ENCODE peak calls at places on chromosome 11, in six cellular contexts. I is left ventricle myocardium inferior, U is tibial artery, T is neuronal stem cell, W is body of pancreas, J is heart left ventricle. A is an unnamed sample. For H3K27me3 and H3K4me1, the result is how much of the 10 kb centered on the place peaks cover.

GRCh38 chr11:133810179-133810550 is 35.1 kb downstream of the SPATA19 start:
- DNase-seq in I (no peak), U (no peak), T (no peak), W (no peak), J (no peak), A (no peak)

GRCh38 chr11:103433380-103433779 is 324.2 kb downstream of the DYNC2H1 start:
- DNase-seq in I (no peak), U (no peak), T (no peak), W (no peak), J (no peak), A (no peak)

GRCh38 chr11:60858236-60858635 is 2.5 kb upstream of the PTGDR2 start:
- DNase-seq in I (no peak), U (no peak), T (no peak), W (no peak), J (no peak), A (no peak)

GRCh38 chr11:17208257-17208999 is 642 bp upstream of the PIK3C2A start:
- DNase-seq in I (no peak), U (peak), T (peak), W (peak), J (no peak), A (peak)

GRCh38 chr11:41459602-41460405 is at the start of gene LRRC4C:
- DNase-seq in I (no peak), U (no peak), T (no peak), W (no peak), J (no peak), A (no peak)

GRCh38 chr11:80958414-80958813 is 1517.6 kb upstream of the TENM4 start:
- DNase-seq in I (no peak), U (no peak), T (no peak), W (no peak), J (no peak), A (no peak)

GRCh38 chr11:131859811-131860210 is 489.4 kb downstream of the NTM start:
- DNase-seq in I (no peak), U (no peak), T (no peak), W (no peak), J (no peak), A (no peak)

GRCh38 chr11:64533501-64533900 is 57.5 kb upstream of the SLC22A12 start:
- DNase-seq in I (no peak), U (no peak), T (no peak), W (no peak), J (no peak), A (no peak)

GRCh38 chr11:76566811-76567210 is 103.7 kb downstream of the LRRC32 start:
- DNase-seq in I (no peak), U (no peak), T (no peak), W (no peak), J (no peak), A (no peak)

DNA sequence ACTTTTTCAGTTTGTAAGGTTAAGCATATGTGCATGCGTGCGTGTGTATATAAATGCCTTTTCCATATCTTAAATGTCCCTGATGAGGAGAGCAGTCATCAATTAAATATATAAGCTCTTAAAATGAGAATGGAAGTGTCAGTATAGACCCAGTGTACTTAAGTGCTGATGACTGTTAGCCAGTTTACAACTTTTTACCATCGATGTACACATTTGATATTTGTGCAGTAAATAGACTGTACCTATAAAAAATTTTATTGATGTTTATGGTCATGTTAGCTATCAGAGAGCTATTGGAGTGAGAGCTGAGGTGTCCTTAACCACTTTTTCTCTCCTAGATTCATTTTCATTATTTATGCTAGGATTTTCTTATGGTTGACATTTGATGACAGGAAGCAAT is 45.4 kb downstream of the TRAF6 start:
- DNase-seq in I (no peak), U (no peak), T (no peak), W (no peak), J (no peak), A (no peak)
- H3K27me3 ChIP-seq in I (under half), U (under half), T (under half), W (under half), J (under half), A (under half)

GRCh38 chr11:67419330-67420049 is 4.0 kb downstream of the CARNS1 start:
- DNase-seq in I (no peak), U (no peak), T (no peak), W (no peak), J (no peak), A (no peak)
- H3K4me1 ChIP-seq in I (half or more), U (under half), T (under half), W (half or more), J (half or more), A (under half)

DNA sequence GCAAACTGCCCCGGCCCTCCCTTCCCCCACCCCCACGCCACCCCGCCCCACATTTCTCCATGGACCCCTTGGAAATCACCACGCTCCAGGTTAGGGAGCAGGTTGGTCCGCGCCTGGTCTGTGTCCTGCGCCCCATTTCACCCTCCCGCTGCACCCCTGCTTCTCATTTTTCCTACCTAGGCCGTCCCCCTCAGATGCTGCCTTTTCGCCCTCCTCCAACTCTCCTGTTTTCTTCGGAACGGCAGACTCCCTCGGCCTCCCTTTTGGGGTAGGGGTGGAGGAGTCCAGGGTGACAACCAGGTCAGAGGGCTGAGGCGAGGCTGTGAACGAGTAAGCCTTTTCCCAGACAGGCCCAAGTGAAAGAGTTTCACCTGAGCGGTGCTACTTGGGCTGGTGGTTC is 893 bp upstream of the SCN4B start:
- DNase-seq in I (no peak), U (no peak), T (no peak), W (no peak), J (no peak), A (no peak)
- H3K27me3 ChIP-seq in I (half or more), U (half or more), T (half or more), W (under half), J (under half), A (under half)

DNA sequence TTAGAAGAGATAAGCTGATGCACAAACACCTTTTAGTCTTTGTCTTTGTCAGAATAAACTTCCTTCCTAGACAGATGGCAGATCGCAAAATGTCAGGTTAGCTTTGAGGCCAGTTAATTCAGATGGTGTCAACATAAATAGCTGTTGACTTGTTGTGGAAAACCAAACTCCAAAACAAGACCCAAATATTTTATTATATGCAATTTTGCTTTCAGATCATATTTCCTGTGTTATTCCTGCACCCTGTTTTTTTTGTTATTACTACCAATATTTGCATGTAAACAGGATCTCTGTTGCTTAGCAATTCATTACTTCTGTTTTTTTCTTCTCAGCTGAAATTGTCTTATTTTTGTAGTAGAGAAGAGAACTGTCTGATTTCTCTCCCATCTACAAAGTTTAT is 316.0 kb downstream of the ETS1 start:
- DNase-seq in I (no peak), U (no peak), T (no peak), W (no peak), J (no peak), A (no peak)
- H3K4me1 ChIP-seq in I (under half), U (under half), T (under half), W (under half), J (under half), A (under half)

DNA sequence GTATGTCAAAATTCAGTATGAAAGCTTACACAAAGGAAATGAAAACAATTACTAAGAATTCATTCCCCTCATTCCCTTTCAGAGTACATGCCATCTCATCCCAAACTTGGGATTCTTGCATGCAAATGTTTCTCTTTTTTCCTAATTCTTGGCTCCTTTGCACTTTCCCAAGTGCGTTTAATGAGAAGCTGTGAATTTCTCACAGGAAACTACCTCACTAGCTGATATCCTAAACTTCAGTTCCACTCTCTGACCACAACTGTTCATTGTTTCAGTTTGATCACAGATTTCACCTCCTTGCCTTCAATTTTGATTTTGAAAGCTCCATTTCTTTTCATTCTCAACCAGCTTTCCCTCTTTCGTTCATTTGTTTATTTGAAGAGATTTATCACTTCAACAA is 5.9 kb upstream of the ARL14EP start:
- DNase-seq in I (no peak), U (no peak), T (no peak), W (no peak), J (no peak), A (no peak)
- H3K27me3 ChIP-seq in I (under half), U (under half), T (under half), W (under half), J (under half), A (under half)

A was measured in aorta.